ENCODE peak calls at places on chromosomes 4 and X, in five cellular contexts. A is RWPE1, U is GM10248, E is MCF 10A, H is osteocyte. P is an unnamed sample.

GRCh38 chrX:40189018-40189417 is 91.3 kb upstream of the BCOR start:
- DNase-seq in A (no peak), U (no peak), E (no peak), H (no peak), P (no peak)

GRCh38 chrX:73840120-73840924 is 277.3 kb downstream of the CHIC1 start:
- DNase-seq in A (no peak), U (no peak), E (no peak), H (no peak), P (no peak)

GRCh38 chr4:159069922-159070321 is 33.0 kb upstream of the RAPGEF2 start:
- DNase-seq in A (no peak), U (no peak), E (peak), H (no peak), P (no peak)

GRCh38 chr4:8319731-8320385 is 50.3 kb downstream of the HTRA3 start:
- DNase-seq in A (no peak), U (no peak), E (peak), H (peak), P (no peak)

GRCh38 chr4:82376109-82376508 is 2.3 kb upstream of the HNRNPD start:
- DNase-seq in A (no peak), U (no peak), E (no peak), H (no peak), P (no peak)

GRCh38 chr4:31613946-31614623 is 893.9 kb downstream of the PCDH7 start:
- DNase-seq in A (no peak), U (no peak), E (no peak), H (no peak), P (no peak)

GRCh38 chrX:130125090-130125489 is 14.8 kb upstream of the ELF4 start:
- DNase-seq in A (peak), U (no peak), E (peak), H (no peak), P (no peak)

GRCh38 chr4:15691346-15692140 is 9.9 kb downstream of the FAM200B start:
- DNase-seq in A (no peak), U (no peak), E (peak), H (no peak), P (no peak)

GRCh38 chr4:119517361-119518229 is 111.0 kb downstream of the PDE5A start:
- DNase-seq in A (no peak), U (no peak), E (no peak), H (no peak), P (no peak)

GRCh38 chr4:53777244-53777984 is 186.1 kb upstream of the LNX1 start:
- DNase-seq in A (peak), U (no peak), E (peak), H (no peak), P (no peak)

GRCh38 chr4:11774346-11774745 is 345.7 kb upstream of the HS3ST1 start:
- DNase-seq in A (no peak), U (no peak), E (peak), H (no peak), P (no peak)

GRCh38 chr4:89254847-89255246 is 52.8 kb downstream of the GPRIN3 start:
- DNase-seq in A (peak), U (peak), E (peak), H (no peak), P (peak)

GRCh38 chrX:63421411-63421810 is 70.3 kb upstream of the SPIN4 start:
- DNase-seq in A (no peak), U (no peak), E (no peak), H (no peak), P (no peak)

GRCh38 chr4:7647932-7648812 is 213.4 kb upstream of the PSAPL1 start:
- DNase-seq in A (no peak), U (no peak), E (peak), H (no peak), P (no peak)

GRCh38 chr4:37981425-37981824 is 21.2 kb downstream of the PTTG2 start:
- DNase-seq in A (no peak), U (no peak), E (no peak), H (no peak), P (no peak)

GRCh38 chrX:35726176-35726575 is 72.0 kb upstream of the MAGEB16 start:
- DNase-seq in A (peak), U (no peak), E (peak), H (no peak), P (no peak)

GRCh38 chr4:89324671-89325070 is 17.1 kb upstream of the GPRIN3 start:
- DNase-seq in A (no peak), U (peak), E (no peak), H (no peak), P (peak)

GRCh38 chr4:38313999-38314561 is 349.9 kb upstream of the KLF3 start:
- DNase-seq in A (peak), U (no peak), E (peak), H (no peak), P (no peak)

GRCh38 chrX:50941638-50942037 is 31.1 kb downstream of the BMP15 start:
- DNase-seq in A (no peak), U (no peak), E (peak), H (no peak), P (no peak)

GRCh38 chrX:2708601-2709200 is 17.6 kb downstream of the CD99 start:
- DNase-seq in A (no peak), U (no peak), E (no peak), H (no peak), P (no peak)

GRCh38 chr4:108571027-108571569 is 49.3 kb upstream of the RPL34 start:
- DNase-seq in A (no peak), U (no peak), E (peak), H (no peak), P (no peak)

GRCh38 chrX:119647552-119648420 is 41.6 kb upstream of the NKRF start:
- DNase-seq in A (no peak), U (peak), E (no peak), H (no peak), P (peak)

GRCh38 chrX:35622601-35623000 is 175.5 kb upstream of the MAGEB16 start:
- DNase-seq in A (no peak), U (no peak), E (no peak), H (no peak), P (no peak)

GRCh38 chr4:1041147-1041935 is 29.9 kb downstream of the FGFRL1 start:
- DNase-seq in A (no peak), U (no peak), E (peak), H (no peak), P (no peak)

GRCh38 chrX:63506320-63506719 is 155.2 kb upstream of the SPIN4 start:
- DNase-seq in A (peak), U (peak), E (peak), H (no peak), P (peak)

GRCh38 chr4:141905751-141906150 is 269.4 kb downstream of the IL15 start:
- DNase-seq in A (no peak), U (no peak), E (no peak), H (no peak), P (no peak)

GRCh38 chr4:27123050-27123768 is 262.6 kb downstream of the STIM2 start:
- DNase-seq in A (no peak), U (no peak), E (peak), H (no peak), P (no peak)

GRCh38 chr4:11505225-11505971 is 76.7 kb upstream of the HS3ST1 start:
- DNase-seq in A (peak), U (no peak), E (peak), H (no peak), P (no peak)

GRCh38 chr4:75494563-75494962 is 19.6 kb downstream of the RCHY1 start:
- DNase-seq in A (no peak), U (no peak), E (peak), H (no peak), P (no peak)

GRCh38 chr4:75484195-75484594 is 30.0 kb downstream of the RCHY1 start:
- DNase-seq in A (no peak), U (no peak), E (no peak), H (no peak), P (no peak)

GRCh38 chr4:75495489-75495888 is 18.7 kb downstream of the RCHY1 start:
- DNase-seq in A (no peak), U (no peak), E (no peak), H (no peak), P (no peak)

DNA sequence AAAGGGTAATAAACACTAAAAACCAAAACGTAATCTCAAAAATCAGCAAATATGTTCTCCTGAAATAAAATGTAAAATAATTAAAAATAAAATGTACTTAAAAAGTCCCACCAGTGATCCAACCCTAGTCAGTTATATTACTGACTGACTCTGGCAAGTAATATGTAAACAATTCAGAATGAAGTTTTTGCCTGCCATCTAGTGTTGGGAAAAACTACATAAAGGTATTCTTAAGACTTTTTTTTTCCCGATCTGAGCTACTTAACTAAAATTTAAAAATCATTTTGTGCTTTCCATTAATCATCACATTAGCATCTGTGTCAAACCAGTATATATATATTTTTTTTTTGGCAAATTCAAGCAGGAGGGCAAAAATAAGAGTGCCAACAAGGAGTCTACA is 24.0 kb downstream of the RCHY1 start:
- DNase-seq in A (no peak), U (no peak), E (peak), H (no peak), P (no peak)
- TF ChIP-seq CTCF in A (peak), U (no peak), E (peak), H (peak), P (no peak)

GRCh38 chrX:152912121-152912520 is 14.3 kb downstream of the ZNF185 start:
- DNase-seq in A (no peak), U (no peak), E (no peak), H (no peak), P (no peak)
- TF ChIP-seq CTCF in A (no peak), U (no peak), E (no peak), H (no peak), P (no peak)

GRCh38 chrX:133042260-133042659 is 54.6 kb downstream of the USP26 start:
- DNase-seq in A (no peak), U (no peak), E (no peak), H (no peak), P (no peak)

GRCh38 chrX:133046601-133047000 is 50.3 kb downstream of the USP26 start:
- DNase-seq in A (no peak), U (no peak), E (no peak), H (no peak), P (no peak)

GRCh38 chrX:133048751-133049150 is 48.2 kb downstream of the USP26 start:
- DNase-seq in A (no peak), U (no peak), E (no peak), H (no peak), P (no peak)

GRCh38 chrX:133045986-133046385 is 50.9 kb downstream of the USP26 start:
- DNase-seq in A (peak), U (no peak), E (peak), H (no peak), P (no peak)
- TF ChIP-seq CTCF in A (no peak), U (no peak), E (peak), H (peak), P (no peak)

DNA sequence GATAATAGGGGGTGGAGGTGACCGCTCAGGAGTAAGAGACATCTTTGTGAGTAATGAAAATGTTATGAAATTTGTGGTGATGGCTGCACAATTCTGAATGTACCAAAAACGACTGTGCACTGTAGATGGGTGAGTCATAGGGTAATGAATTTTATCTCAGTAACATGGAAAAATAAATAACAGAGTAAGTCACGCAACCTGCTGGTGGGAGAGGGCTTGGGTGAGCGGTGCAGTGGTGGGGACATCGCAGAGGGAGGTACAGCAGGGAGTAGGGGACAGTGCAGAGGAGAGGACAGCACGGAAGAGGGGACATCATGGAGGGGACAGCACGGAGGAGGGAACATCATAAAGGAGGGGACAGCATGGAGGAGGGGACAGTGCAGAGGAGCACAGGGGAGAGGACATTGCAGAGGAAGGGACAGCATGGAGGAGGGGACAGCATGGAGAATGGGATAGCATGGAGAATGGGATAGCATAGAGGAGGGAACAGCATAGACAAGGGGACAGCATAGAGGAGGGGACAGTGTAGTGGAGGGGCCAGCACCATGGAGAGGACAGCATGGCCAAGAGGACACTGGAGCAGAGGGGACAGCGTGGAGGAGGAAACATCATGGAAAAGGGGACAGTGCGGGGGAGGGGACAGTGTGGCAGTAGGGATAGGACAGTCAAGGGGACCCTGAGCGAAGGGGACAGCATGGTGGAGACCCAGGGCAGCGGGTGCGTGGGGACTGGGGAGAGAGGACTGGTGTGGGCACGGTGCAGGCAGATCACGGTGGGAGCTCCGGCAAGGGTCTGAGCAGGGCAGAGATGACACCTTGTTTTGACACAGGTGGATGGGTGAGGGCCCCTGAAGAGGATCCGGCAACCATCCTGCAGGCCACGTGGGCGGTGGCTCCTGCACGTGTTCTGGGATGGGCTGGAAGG is 68.5 kb upstream of the MXD4 start:
- DNase-seq in A (peak), U (no peak), E (peak), H (peak), P (no peak)
- TF ChIP-seq CTCF in A (no peak), U (no peak), E (no peak), H (no peak), P (no peak)

GRCh38 chr4:166257276-166257675 is 384.2 kb downstream of the TLL1 start:
- DNase-seq in A (no peak), U (no peak), E (no peak), H (no peak), P (no peak)

GRCh38 chr4:166257891-166258290 is 384.9 kb downstream of the TLL1 start:
- DNase-seq in A (no peak), U (no peak), E (no peak), H (no peak), P (no peak)

DNA sequence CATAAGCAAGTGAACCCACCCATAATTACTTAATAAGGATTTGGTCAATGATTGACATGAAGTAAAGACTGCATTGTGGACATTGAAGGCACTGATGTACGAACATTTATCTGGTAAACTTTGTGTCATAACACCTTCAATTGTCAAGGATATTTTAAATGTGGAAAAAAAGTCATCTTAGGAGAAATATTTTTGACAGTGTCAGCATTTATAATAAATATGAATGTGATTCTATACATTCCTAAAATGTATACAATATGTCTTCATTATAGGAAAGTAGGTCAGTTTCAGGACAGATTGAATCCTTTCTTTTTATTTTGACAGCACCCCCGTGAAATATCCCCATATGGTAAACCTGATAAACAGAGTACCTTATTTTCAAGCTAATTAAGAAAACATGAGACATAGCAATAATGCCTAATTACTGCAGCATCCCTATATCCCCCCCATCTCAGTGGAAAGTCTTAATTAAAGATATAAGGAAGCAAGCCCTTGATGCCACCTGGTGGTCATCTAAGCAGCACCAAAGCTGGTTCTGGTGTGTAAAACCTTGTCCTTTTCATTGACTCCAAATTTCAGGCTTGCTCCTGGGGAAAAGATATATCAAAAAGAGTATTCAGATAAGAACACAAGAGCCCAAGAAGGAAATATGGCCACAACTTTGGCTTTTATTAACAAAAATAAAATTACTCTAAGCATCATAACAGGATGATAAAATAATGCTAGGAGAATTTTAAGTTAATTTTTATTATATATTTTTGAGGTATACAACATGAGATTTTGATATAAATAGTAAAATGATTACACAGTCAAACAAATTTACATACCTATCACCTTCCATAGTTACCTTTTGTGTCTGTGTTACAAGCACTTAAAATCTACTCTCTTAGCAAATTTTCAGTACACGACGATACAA is 379.7 kb downstream of the TLL1 start:
- DNase-seq in A (peak), U (no peak), E (peak), H (no peak), P (no peak)
- TF ChIP-seq CTCF in A (peak), U (peak), E (peak), H (peak), P (peak)

P was measured in GM13976.